ENCODE peak calls at places on chromosomes 16 and 17, in seven cellular contexts. One of them, this sample, is unnamed.

GRCh38 chr16:85613609-85614337 is 651 bp downstream of the GSE1 start:
- DNase-seq in stomach: peak; percentile 55
- DNase-seq in neural progenitor cell: peak; percentile 93
- DNase-seq in CD4-positive, alpha-beta T cell: no peak
- DNase-seq in uterus: peak; percentile 50
- DNase-seq in CD8-positive, alpha-beta T cell: no peak
- DNase-seq in caudate nucleus: peak; percentile 11
- DNase-seq in this sample: peak; percentile 69

GRCh38 chr16:5451641-5452040 is 354.0 kb upstream of the EEF2KMT start:
- DNase-seq in uterus: no peak
- DNase-seq in CD4-positive, alpha-beta T cell: no peak
- DNase-seq in stomach: no peak
- DNase-seq in caudate nucleus: no peak
- DNase-seq in neural progenitor cell: no peak
- DNase-seq in CD8-positive, alpha-beta T cell: no peak
- DNase-seq in this sample: no peak

GRCh38 chr17:16286947-16287562 is 66.2 kb downstream of the CENPV start:
- DNase-seq in CD4-positive, alpha-beta T cell: no peak
- DNase-seq in stomach: no peak
- DNase-seq in caudate nucleus: no peak
- DNase-seq in uterus: peak; percentile 26
- DNase-seq in CD8-positive, alpha-beta T cell: no peak
- DNase-seq in neural progenitor cell: no peak
- DNase-seq in this sample: no peak

GRCh38 chr17:20302191-20302917 is 165.0 kb downstream of the LGALS9B start:
- DNase-seq in neural progenitor cell: no peak
- DNase-seq in caudate nucleus: no peak
- DNase-seq in stomach: no peak
- DNase-seq in uterus: peak; percentile 37
- DNase-seq in CD8-positive, alpha-beta T cell: no peak
- DNase-seq in CD4-positive, alpha-beta T cell: no peak
- DNase-seq in this sample: no peak

GRCh38 chr17:230371-230770 is 48.9 kb upstream of the DOC2B start:
- DNase-seq in CD8-positive, alpha-beta T cell: no peak
- DNase-seq in CD4-positive, alpha-beta T cell: no peak
- DNase-seq in uterus: no peak
- DNase-seq in stomach: no peak
- DNase-seq in caudate nucleus: no peak
- DNase-seq in neural progenitor cell: no peak
- DNase-seq in this sample: no peak

GRCh38 chr16:84194470-84195200 is 3.7 kb downstream of the ADAD2 start:
- DNase-seq in uterus: no peak
- DNase-seq in CD4-positive, alpha-beta T cell: peak; percentile 48
- DNase-seq in CD8-positive, alpha-beta T cell: peak; percentile 31
- DNase-seq in stomach: no peak
- DNase-seq in caudate nucleus: no peak
- DNase-seq in neural progenitor cell: no peak
- DNase-seq in this sample: no peak

GRCh38 chr17:1997587-1998425 is 27.3 kb downstream of the RTN4RL1 start:
- DNase-seq in CD8-positive, alpha-beta T cell: no peak
- DNase-seq in stomach: peak; percentile 89
- DNase-seq in CD4-positive, alpha-beta T cell: no peak
- DNase-seq in neural progenitor cell: peak; percentile 78
- DNase-seq in uterus: no peak
- DNase-seq in caudate nucleus: no peak
- DNase-seq in this sample: no peak

GRCh38 chr17:73648974-73649373 is 4.7 kb upstream of the SDK2 start:
- DNase-seq in CD8-positive, alpha-beta T cell: no peak
- DNase-seq in stomach: no peak
- DNase-seq in caudate nucleus: no peak
- DNase-seq in CD4-positive, alpha-beta T cell: no peak
- DNase-seq in neural progenitor cell: no peak
- DNase-seq in uterus: no peak
- DNase-seq in this sample: no peak

GRCh38 chr16:85969591-85969990 is 70.6 kb downstream of the IRF8 start:
- DNase-seq in caudate nucleus: no peak
- DNase-seq in neural progenitor cell: peak; percentile 29
- DNase-seq in uterus: no peak
- DNase-seq in CD8-positive, alpha-beta T cell: no peak
- DNase-seq in stomach: no peak
- DNase-seq in CD4-positive, alpha-beta T cell: no peak
- DNase-seq in this sample: no peak

GRCh38 chr16:23508589-23509440 is 1.5 kb downstream of the GGA2 start:
- DNase-seq in CD4-positive, alpha-beta T cell: no peak
- DNase-seq in CD8-positive, alpha-beta T cell: no peak
- DNase-seq in stomach: no peak
- DNase-seq in caudate nucleus: peak; percentile 22
- DNase-seq in neural progenitor cell: peak; percentile 73
- DNase-seq in uterus: no peak
- DNase-seq in this sample: no peak

GRCh38 chr17:1460233-1460632 is 4.2 kb upstream of the CRK start:
- DNase-seq in CD4-positive, alpha-beta T cell: no peak
- DNase-seq in uterus: peak; percentile 55
- DNase-seq in caudate nucleus: no peak
- DNase-seq in CD8-positive, alpha-beta T cell: no peak
- DNase-seq in neural progenitor cell: no peak
- DNase-seq in stomach: peak; percentile 94
- DNase-seq in this sample: peak; percentile 88

GRCh38 chr16:3282103-3282746 is 1.1 kb upstream of the ZNF263 start:
- DNase-seq in stomach: no peak
- DNase-seq in CD4-positive, alpha-beta T cell: no peak
- DNase-seq in caudate nucleus: no peak
- DNase-seq in uterus: no peak
- DNase-seq in neural progenitor cell: peak; percentile 86
- DNase-seq in CD8-positive, alpha-beta T cell: no peak
- DNase-seq in this sample: no peak

GRCh38 chr17:49581645-49581992 is 5.9 kb downstream of the NXPH3 start:
- DNase-seq in caudate nucleus: no peak
- DNase-seq in CD4-positive, alpha-beta T cell: no peak
- DNase-seq in uterus: no peak
- DNase-seq in CD8-positive, alpha-beta T cell: no peak
- DNase-seq in stomach: no peak
- DNase-seq in neural progenitor cell: no peak
- DNase-seq in this sample: no peak

GRCh38 chr17:82269882-82270500 is 3.5 kb downstream of the CSNK1D start:
- DNase-seq in CD8-positive, alpha-beta T cell: no peak
- DNase-seq in neural progenitor cell: no peak
- DNase-seq in caudate nucleus: no peak
- DNase-seq in stomach: peak; percentile 60
- DNase-seq in CD4-positive, alpha-beta T cell: no peak
- DNase-seq in uterus: no peak
- DNase-seq in this sample: no peak

GRCh38 chr17:82267575-82268379 is 5.7 kb downstream of the CSNK1D start:
- DNase-seq in CD8-positive, alpha-beta T cell: peak; percentile 31
- DNase-seq in uterus: peak; percentile 91
- DNase-seq in CD4-positive, alpha-beta T cell: peak; percentile 52
- DNase-seq in stomach: peak; percentile 90
- DNase-seq in neural progenitor cell: no peak
- DNase-seq in caudate nucleus: peak; percentile 84
- DNase-seq in this sample: peak; percentile 94

GRCh38 chr17:82270651-82271050 is 2.8 kb downstream of the CSNK1D start:
- DNase-seq in caudate nucleus: no peak
- DNase-seq in stomach: no peak
- DNase-seq in neural progenitor cell: no peak
- DNase-seq in CD4-positive, alpha-beta T cell: no peak
- DNase-seq in uterus: no peak
- DNase-seq in CD8-positive, alpha-beta T cell: no peak
- DNase-seq in this sample: peak; percentile 60

GRCh38 chr17:82271401-82271800 is 2.1 kb downstream of the CSNK1D start:
- DNase-seq in CD8-positive, alpha-beta T cell: no peak
- DNase-seq in caudate nucleus: no peak
- DNase-seq in neural progenitor cell: no peak
- DNase-seq in CD4-positive, alpha-beta T cell: no peak
- DNase-seq in uterus: no peak
- DNase-seq in stomach: no peak
- DNase-seq in this sample: no peak

DNA sequence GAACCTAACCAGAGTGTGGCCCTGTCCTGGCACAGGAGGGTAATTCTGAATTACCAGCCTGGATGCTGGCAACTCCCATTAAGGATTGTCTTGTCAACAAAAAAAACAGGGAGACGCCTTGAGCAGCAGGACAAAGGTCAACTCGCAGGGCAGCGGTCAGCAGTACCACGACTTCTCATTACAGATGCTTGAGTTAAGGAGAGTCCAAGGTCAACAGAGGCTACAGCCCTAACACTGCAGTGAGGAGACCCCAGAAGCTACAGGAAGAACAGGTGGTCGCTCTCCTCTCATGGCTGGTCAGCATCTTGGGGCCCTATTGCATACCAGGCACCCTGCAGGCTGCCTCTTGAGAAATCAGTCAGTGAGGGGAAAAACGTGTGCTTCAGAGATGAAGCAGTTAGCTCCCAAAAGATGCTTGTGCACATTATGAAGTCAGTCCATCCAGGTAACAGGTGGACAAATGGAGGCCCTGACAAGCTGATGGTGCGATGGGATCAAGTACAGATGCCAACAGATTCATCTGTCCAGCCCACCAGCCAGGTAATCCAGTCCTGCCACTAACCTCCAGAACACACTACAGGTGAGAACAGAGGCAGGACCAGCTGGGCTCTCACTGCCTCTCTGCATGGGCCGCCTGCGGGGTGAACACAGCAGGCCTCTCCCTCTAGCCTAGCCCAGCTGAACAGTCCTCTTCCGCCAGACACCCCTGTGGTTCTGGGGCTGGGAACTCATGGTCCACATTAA is 4.2 kb downstream of the CSNK1D start:
- DNase-seq in CD4-positive, alpha-beta T cell: no peak
- DNase-seq in neural progenitor cell: no peak
- DNase-seq in CD8-positive, alpha-beta T cell: no peak
- DNase-seq in stomach: no peak
- DNase-seq in caudate nucleus: no peak
- DNase-seq in uterus: no peak
- DNase-seq in this sample: peak; percentile 66
- H3K27ac ChIP-seq in CD4-positive, alpha-beta T cell: peak overlapping the region; percentile 40
- H3K27ac ChIP-seq in neural progenitor cell: no peak overlapping the region
- H3K27ac ChIP-seq in CD8-positive, alpha-beta T cell: no peak overlapping the region
- H3K27ac ChIP-seq in stomach: peak overlapping the region; percentile 57
- H3K27ac ChIP-seq in caudate nucleus: no peak overlapping the region
- H3K27ac ChIP-seq in uterus: peak overlapping the region; percentile 77
- H3K27ac ChIP-seq in this sample: peak overlapping the region; percentile 80

GRCh38 chr16:17316005-17316404 is 154.8 kb downstream of the XYLT1 start:
- DNase-seq in CD8-positive, alpha-beta T cell: no peak
- DNase-seq in neural progenitor cell: no peak
- DNase-seq in uterus: no peak
- DNase-seq in stomach: no peak
- DNase-seq in CD4-positive, alpha-beta T cell: no peak
- DNase-seq in caudate nucleus: no peak
- DNase-seq in this sample: no peak

GRCh38 chr16:17312100-17312732 is 158.5 kb downstream of the XYLT1 start:
- DNase-seq in neural progenitor cell: no peak
- DNase-seq in stomach: peak; percentile 70
- DNase-seq in caudate nucleus: no peak
- DNase-seq in CD4-positive, alpha-beta T cell: no peak
- DNase-seq in CD8-positive, alpha-beta T cell: no peak
- DNase-seq in uterus: no peak
- DNase-seq in this sample: no peak

GRCh38 chr16:17311333-17312099 is 159.2 kb downstream of the XYLT1 start:
- DNase-seq in CD4-positive, alpha-beta T cell: no peak
- DNase-seq in CD8-positive, alpha-beta T cell: no peak
- DNase-seq in neural progenitor cell: no peak
- DNase-seq in uterus: no peak
- DNase-seq in caudate nucleus: no peak
- DNase-seq in stomach: no peak
- DNase-seq in this sample: no peak

GRCh38 chr16:17313085-17313611 is 157.6 kb downstream of the XYLT1 start:
- DNase-seq in CD8-positive, alpha-beta T cell: no peak
- DNase-seq in uterus: peak; percentile 90
- DNase-seq in caudate nucleus: peak; percentile 30
- DNase-seq in stomach: no peak
- DNase-seq in CD4-positive, alpha-beta T cell: no peak
- DNase-seq in neural progenitor cell: no peak
- DNase-seq in this sample: peak; percentile 39

DNA sequence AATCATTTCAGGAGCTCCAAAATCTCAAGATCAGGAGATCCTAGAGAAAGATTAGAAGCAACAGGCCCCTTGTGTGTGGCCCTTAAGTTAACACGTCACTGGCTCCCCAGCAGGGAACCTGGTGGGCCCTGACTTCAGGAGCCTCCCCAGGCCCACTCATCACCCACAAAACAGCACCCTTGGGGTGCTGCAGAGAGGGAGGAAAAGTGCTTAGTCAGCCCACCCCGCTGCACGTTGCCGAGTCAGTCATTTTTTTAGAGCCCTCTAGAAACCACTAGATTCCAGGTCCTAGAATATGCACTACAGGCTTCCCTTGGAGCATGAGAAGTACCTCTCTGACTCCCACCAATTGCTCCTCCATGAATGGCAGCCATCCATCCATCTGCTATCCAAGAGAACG is 156.6 kb downstream of the XYLT1 start:
- DNase-seq in caudate nucleus: no peak
- DNase-seq in uterus: no peak
- DNase-seq in stomach: no peak
- DNase-seq in CD4-positive, alpha-beta T cell: no peak
- DNase-seq in neural progenitor cell: no peak
- DNase-seq in CD8-positive, alpha-beta T cell: no peak
- DNase-seq in this sample: no peak
- H3K27ac ChIP-seq in caudate nucleus: no peak overlapping the region
- H3K27ac ChIP-seq in uterus: peak overlapping the region; percentile 88
- H3K27ac ChIP-seq in stomach: no peak overlapping the region
- H3K27ac ChIP-seq in CD4-positive, alpha-beta T cell: no peak overlapping the region
- H3K27ac ChIP-seq in neural progenitor cell: no peak overlapping the region
- H3K27ac ChIP-seq in CD8-positive, alpha-beta T cell: no peak overlapping the region
- H3K27ac ChIP-seq in this sample: peak overlapping the region; percentile 2

DNA sequence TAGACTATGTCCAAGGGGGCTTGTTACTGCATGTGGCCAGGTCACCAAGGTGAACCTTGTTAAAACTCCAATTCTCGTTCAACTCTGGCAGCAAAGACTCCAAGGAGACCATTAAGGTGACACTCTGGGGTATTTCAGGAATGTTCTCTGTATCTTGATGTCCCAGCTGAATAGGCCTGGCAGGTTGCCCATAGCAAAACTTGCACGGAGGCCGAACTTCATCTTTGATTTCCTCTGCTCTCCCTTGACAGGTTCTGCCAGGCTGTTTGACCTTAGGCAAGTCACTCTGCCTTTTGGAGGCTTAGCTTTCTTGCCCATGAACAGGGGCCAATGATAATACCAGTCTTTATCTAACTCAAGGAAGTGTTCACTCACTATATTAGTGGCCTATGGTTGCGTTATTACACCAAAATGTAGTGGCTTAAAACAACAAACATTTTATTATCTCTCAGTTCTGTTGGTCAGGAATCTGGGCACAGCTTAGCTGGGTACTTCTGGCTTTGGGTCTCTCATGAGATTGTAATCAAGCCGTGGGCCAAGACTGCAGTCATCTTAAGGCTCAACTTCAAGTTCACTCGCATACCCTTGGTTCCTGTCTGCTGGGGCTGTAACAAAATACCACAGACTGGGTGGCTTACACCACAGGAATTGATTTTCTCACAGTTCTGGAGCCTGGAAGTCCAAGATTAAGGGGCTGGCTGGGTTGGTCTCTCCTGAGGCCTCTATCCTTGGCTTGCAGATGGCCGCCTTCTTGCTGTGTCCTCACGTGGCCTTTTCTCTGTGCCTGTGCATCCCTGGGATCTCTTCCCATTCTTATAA is 168.5 kb downstream of the UTP18 start:
- DNase-seq in caudate nucleus: no peak
- DNase-seq in neural progenitor cell: no peak
- DNase-seq in CD4-positive, alpha-beta T cell: no peak
- DNase-seq in stomach: peak; percentile 42
- DNase-seq in CD8-positive, alpha-beta T cell: no peak
- DNase-seq in uterus: no peak
- DNase-seq in this sample: no peak
- H3K27ac ChIP-seq in caudate nucleus: no peak overlapping the region
- H3K27ac ChIP-seq in neural progenitor cell: no peak overlapping the region
- H3K27ac ChIP-seq in CD4-positive, alpha-beta T cell: peak overlapping the region; percentile 96
- H3K27ac ChIP-seq in stomach: no peak overlapping the region
- H3K27ac ChIP-seq in CD8-positive, alpha-beta T cell: no peak overlapping the region
- H3K27ac ChIP-seq in uterus: no peak overlapping the region
- H3K27ac ChIP-seq in this sample: no peak overlapping the region

GRCh38 chr17:17835415-17836249 is 1.2 kb downstream of the SREBF1 start:
- DNase-seq in CD4-positive, alpha-beta T cell: no peak
- DNase-seq in neural progenitor cell: no peak
- DNase-seq in stomach: no peak
- DNase-seq in uterus: peak; percentile 52
- DNase-seq in CD8-positive, alpha-beta T cell: no peak
- DNase-seq in caudate nucleus: no peak
- DNase-seq in this sample: no peak
- H3K27ac ChIP-seq in CD4-positive, alpha-beta T cell: peak overlapping the region; percentile 97
- H3K27ac ChIP-seq in neural progenitor cell: no peak overlapping the region
- H3K27ac ChIP-seq in stomach: peak overlapping the region; percentile 99
- H3K27ac ChIP-seq in uterus: peak overlapping the region; percentile 99
- H3K27ac ChIP-seq in CD8-positive, alpha-beta T cell: peak overlapping the region; percentile 99
- H3K27ac ChIP-seq in caudate nucleus: peak overlapping the region; percentile 98
- H3K27ac ChIP-seq in this sample: peak overlapping the region; percentile 97

This sample was measured in left lung.